ENCODE peak calls at places on chromosomes 2 and 18, in five cellular contexts. One of them, this sample, is unnamed.
A peak's percentile ranks its signal among the peaks of the same experiment; 100 is the strongest.

GRCh38 chr2:8684421-8684884 is 2.6 kb downstream of the ID2 start:
- DNase-seq in neural progenitor cell: peak; percentile 54
- DNase-seq in IMR-90: peak; percentile 47
- DNase-seq in KG1: peak; percentile 45
- DNase-seq in NCI-H1105: peak; percentile 68
- DNase-seq in this sample: no peak

GRCh38 chr2:70805987-70806386 is 14.4 kb downstream of the CLEC4F start:
- DNase-seq in NCI-H1105: peak; percentile 39
- DNase-seq in KG1: no peak
- DNase-seq in IMR-90: no peak
- DNase-seq in neural progenitor cell: no peak
- DNase-seq in this sample: no peak

GRCh38 chr18:34632323-34632722 is 77.8 kb upstream of the DTNA start:
- DNase-seq in NCI-H1105: no peak
- DNase-seq in neural progenitor cell: no peak
- DNase-seq in KG1: no peak
- DNase-seq in IMR-90: no peak
- DNase-seq in this sample: no peak

GRCh38 chr2:25712455-25712854 is 39.1 kb upstream of the DTNB start:
- DNase-seq in KG1: no peak
- DNase-seq in NCI-H1105: no peak
- DNase-seq in IMR-90: no peak
- DNase-seq in neural progenitor cell: no peak
- DNase-seq in this sample: no peak

GRCh38 chr2:25029183-25029554 is 12.7 kb upstream of the EFR3B start:
- DNase-seq in NCI-H1105: no peak
- DNase-seq in KG1: no peak
- DNase-seq in IMR-90: no peak
- DNase-seq in neural progenitor cell: no peak
- DNase-seq in this sample: peak; percentile 20

GRCh38 chr2:159297042-159297707 is 10.7 kb upstream of the WDSUB1 start:
- DNase-seq in neural progenitor cell: no peak
- DNase-seq in NCI-H1105: no peak
- DNase-seq in IMR-90: no peak
- DNase-seq in KG1: no peak
- DNase-seq in this sample: no peak

GRCh38 chr18:32930695-32931301 is 158.0 kb upstream of the KLHL14 start:
- DNase-seq in IMR-90: peak; percentile 60
- DNase-seq in NCI-H1105: peak; percentile 3
- DNase-seq in KG1: no peak
- DNase-seq in neural progenitor cell: peak; percentile 49
- DNase-seq in this sample: peak; percentile 31

GRCh38 chr18:5237083-5237722 is 40.1 kb upstream of the AKAIN1 start:
- DNase-seq in neural progenitor cell: no peak
- DNase-seq in IMR-90: peak; percentile 34
- DNase-seq in NCI-H1105: no peak
- DNase-seq in KG1: no peak
- DNase-seq in this sample: no peak

GRCh38 chr2:150133623-150134022 is 353.8 kb downstream of the RND3 start:
- DNase-seq in IMR-90: peak; percentile 92
- DNase-seq in NCI-H1105: no peak
- DNase-seq in neural progenitor cell: no peak
- DNase-seq in KG1: no peak
- DNase-seq in this sample: peak; percentile 40

GRCh38 chr2:2656046-2656715 is 325.1 kb upstream of the MYT1L start:
- DNase-seq in neural progenitor cell: peak; percentile 42
- DNase-seq in NCI-H1105: no peak
- DNase-seq in KG1: no peak
- DNase-seq in IMR-90: no peak
- DNase-seq in this sample: no peak

GRCh38 chr18:48833701-48834394 is 116.9 kb downstream of the SMAD7 start:
- DNase-seq in neural progenitor cell: no peak
- DNase-seq in NCI-H1105: no peak
- DNase-seq in KG1: no peak
- DNase-seq in IMR-90: peak; percentile 23
- DNase-seq in this sample: no peak

GRCh38 chr18:58606236-58606635 is 22.7 kb downstream of the ALPK2 start:
- DNase-seq in IMR-90: no peak
- DNase-seq in neural progenitor cell: no peak
- DNase-seq in KG1: no peak
- DNase-seq in NCI-H1105: no peak
- DNase-seq in this sample: no peak

GRCh38 chr2:47888581-47889280 is 17.6 kb downstream of the FBXO11 start:
- DNase-seq in NCI-H1105: no peak
- DNase-seq in neural progenitor cell: no peak
- DNase-seq in IMR-90: peak; percentile 64
- DNase-seq in KG1: no peak
- DNase-seq in this sample: peak; percentile 39

GRCh38 chr2:71269511-71270090 is 42.7 kb upstream of the PAIP2B start:
- DNase-seq in IMR-90: no peak
- DNase-seq in neural progenitor cell: no peak
- DNase-seq in KG1: no peak
- DNase-seq in NCI-H1105: no peak
- DNase-seq in this sample: peak; percentile 81

GRCh38 chr2:55992465-55992864 is 68.9 kb upstream of the EFEMP1 start:
- DNase-seq in NCI-H1105: no peak
- DNase-seq in neural progenitor cell: no peak
- DNase-seq in KG1: no peak
- DNase-seq in IMR-90: peak; percentile 100
- DNase-seq in this sample: peak; percentile 84

GRCh38 chr2:141062443-141062842 is 1068.4 kb downstream of the LRP1B start:
- DNase-seq in KG1: no peak
- DNase-seq in neural progenitor cell: no peak
- DNase-seq in NCI-H1105: no peak
- DNase-seq in IMR-90: no peak
- DNase-seq in this sample: no peak

GRCh38 chr2:120881981-120882788 is 146.5 kb downstream of the GLI2 start:
- DNase-seq in NCI-H1105: no peak
- DNase-seq in neural progenitor cell: no peak
- DNase-seq in IMR-90: no peak
- DNase-seq in KG1: no peak
- DNase-seq in this sample: no peak

GRCh38 chr18:49813321-49814146 is at the start of gene ACAA2:
- DNase-seq in IMR-90: peak; percentile 83
- DNase-seq in neural progenitor cell: peak; percentile 80
- DNase-seq in KG1: peak; percentile 48
- DNase-seq in NCI-H1105: peak; percentile 86
- DNase-seq in this sample: peak; percentile 91

GRCh38 chr18:57792741-57793629 is 10.1 kb downstream of the ATP8B1 start:
- DNase-seq in neural progenitor cell: no peak
- DNase-seq in NCI-H1105: no peak
- DNase-seq in KG1: no peak
- DNase-seq in IMR-90: no peak
- DNase-seq in this sample: peak; percentile 62

GRCh38 chr18:35236964-35237363 is 3.9 kb upstream of the ZNF397 start:
- DNase-seq in neural progenitor cell: no peak
- DNase-seq in KG1: no peak
- DNase-seq in NCI-H1105: no peak
- DNase-seq in IMR-90: no peak
- DNase-seq in this sample: no peak

GRCh38 chr18:43486462-43486861 is 209.2 kb upstream of the SYT4 start:
- DNase-seq in NCI-H1105: no peak
- DNase-seq in KG1: no peak
- DNase-seq in IMR-90: no peak
- DNase-seq in neural progenitor cell: peak; percentile 55
- DNase-seq in this sample: peak; percentile 2

GRCh38 chr2:217858519-217859466 is 144.0 kb downstream of the TNS1 start:
- DNase-seq in neural progenitor cell: peak; percentile 75
- DNase-seq in NCI-H1105: no peak
- DNase-seq in KG1: no peak
- DNase-seq in IMR-90: peak; percentile 96
- DNase-seq in this sample: peak; percentile 99

GRCh38 chr18:36608107-36608506 is 220.7 kb downstream of the TPGS2 start:
- DNase-seq in IMR-90: no peak
- DNase-seq in NCI-H1105: no peak
- DNase-seq in neural progenitor cell: no peak
- DNase-seq in KG1: no peak
- DNase-seq in this sample: no peak

GRCh38 chr2:161796192-161796591 is 172.0 kb downstream of the SLC4A10 start:
- DNase-seq in IMR-90: no peak
- DNase-seq in KG1: no peak
- DNase-seq in neural progenitor cell: no peak
- DNase-seq in NCI-H1105: no peak
- DNase-seq in this sample: peak; percentile 36